ENCODE peak calls at places on chromosomes 6 and 20, in eight cellular contexts. One of them, this sample, is unnamed.

GRCh38 chr6:157461000-157461915 is 80.3 kb downstream of the ZDHHC14 start:
- DNase-seq in psoas muscle: no peak
- DNase-seq in T-helper 17 cell: no peak
- DNase-seq in AG09309: no peak
- DNase-seq in hippocampal formation: no peak
- DNase-seq in activated naive CD8-positive, alpha-beta T cell treated with anti-CD3 and anti-CD28 coated beads, Interleukin-2, amount 50 U/mL, for 24 hours: peak; percentile 73
- DNase-seq in activated CD4-positive, alpha-beta T cell treated with anti-CD3 and anti-CD28 coated beads, Interleukin-2, amount 50 U/mL, for 48 hours: peak; percentile 81
- DNase-seq in CD4-positive, alpha-beta memory T cell: peak; percentile 42
- DNase-seq in this sample: no peak

GRCh38 chr20:23508449-23508848 is 17.5 kb downstream of the CST8 start:
- DNase-seq in psoas muscle: no peak
- DNase-seq in T-helper 17 cell: no peak
- DNase-seq in AG09309: no peak
- DNase-seq in hippocampal formation: no peak
- DNase-seq in activated naive CD8-positive, alpha-beta T cell treated with anti-CD3 and anti-CD28 coated beads, Interleukin-2, amount 50 U/mL, for 24 hours: no peak
- DNase-seq in activated CD4-positive, alpha-beta T cell treated with anti-CD3 and anti-CD28 coated beads, Interleukin-2, amount 50 U/mL, for 48 hours: no peak
- DNase-seq in CD4-positive, alpha-beta memory T cell: no peak
- DNase-seq in this sample: no peak

GRCh38 chr6:95581073-95581472 is 3.7 kb downstream of the MANEA start:
- DNase-seq in psoas muscle: no peak
- DNase-seq in T-helper 17 cell: no peak
- DNase-seq in AG09309: no peak
- DNase-seq in hippocampal formation: no peak
- DNase-seq in activated naive CD8-positive, alpha-beta T cell treated with anti-CD3 and anti-CD28 coated beads, Interleukin-2, amount 50 U/mL, for 24 hours: no peak
- DNase-seq in activated CD4-positive, alpha-beta T cell treated with anti-CD3 and anti-CD28 coated beads, Interleukin-2, amount 50 U/mL, for 48 hours: no peak
- DNase-seq in CD4-positive, alpha-beta memory T cell: no peak
- DNase-seq in this sample: no peak

GRCh38 chr20:45781391-45781931 is 10.2 kb downstream of the WFDC3 start:
- DNase-seq in psoas muscle: no peak
- DNase-seq in T-helper 17 cell: no peak
- DNase-seq in AG09309: peak; percentile 77
- DNase-seq in hippocampal formation: no peak
- DNase-seq in activated naive CD8-positive, alpha-beta T cell treated with anti-CD3 and anti-CD28 coated beads, Interleukin-2, amount 50 U/mL, for 24 hours: no peak
- DNase-seq in activated CD4-positive, alpha-beta T cell treated with anti-CD3 and anti-CD28 coated beads, Interleukin-2, amount 50 U/mL, for 48 hours: no peak
- DNase-seq in CD4-positive, alpha-beta memory T cell: no peak
- DNase-seq in this sample: peak; percentile 67

GRCh38 chr6:108175592-108176279 is 9.9 kb downstream of the NR2E1 start:
- DNase-seq in psoas muscle: no peak
- DNase-seq in T-helper 17 cell: no peak
- DNase-seq in AG09309: no peak
- DNase-seq in hippocampal formation: no peak
- DNase-seq in activated naive CD8-positive, alpha-beta T cell treated with anti-CD3 and anti-CD28 coated beads, Interleukin-2, amount 50 U/mL, for 24 hours: peak; percentile 9
- DNase-seq in activated CD4-positive, alpha-beta T cell treated with anti-CD3 and anti-CD28 coated beads, Interleukin-2, amount 50 U/mL, for 48 hours: peak; percentile 17
- DNase-seq in CD4-positive, alpha-beta memory T cell: no peak
- DNase-seq in this sample: no peak

GRCh38 chr20:24789877-24790276 is 159.2 kb upstream of the CST7 start:
- DNase-seq in psoas muscle: no peak
- DNase-seq in T-helper 17 cell: no peak
- DNase-seq in AG09309: no peak
- DNase-seq in hippocampal formation: no peak
- DNase-seq in activated naive CD8-positive, alpha-beta T cell treated with anti-CD3 and anti-CD28 coated beads, Interleukin-2, amount 50 U/mL, for 24 hours: no peak
- DNase-seq in activated CD4-positive, alpha-beta T cell treated with anti-CD3 and anti-CD28 coated beads, Interleukin-2, amount 50 U/mL, for 48 hours: no peak
- DNase-seq in CD4-positive, alpha-beta memory T cell: no peak
- DNase-seq in this sample: no peak

GRCh38 chr6:106519460-106520394 is 109.6 kb downstream of the RTN4IP1 start:
- DNase-seq in psoas muscle: no peak
- DNase-seq in T-helper 17 cell: peak; percentile 48
- DNase-seq in AG09309: peak; percentile 73
- DNase-seq in hippocampal formation: no peak
- DNase-seq in activated naive CD8-positive, alpha-beta T cell treated with anti-CD3 and anti-CD28 coated beads, Interleukin-2, amount 50 U/mL, for 24 hours: peak; percentile 73
- DNase-seq in activated CD4-positive, alpha-beta T cell treated with anti-CD3 and anti-CD28 coated beads, Interleukin-2, amount 50 U/mL, for 48 hours: peak; percentile 84
- DNase-seq in CD4-positive, alpha-beta memory T cell: peak; percentile 81
- DNase-seq in this sample: peak; percentile 81

GRCh38 chr6:7893342-7893741 is 17.2 kb downstream of the TXNDC5 start:
- DNase-seq in psoas muscle: no peak
- DNase-seq in T-helper 17 cell: no peak
- DNase-seq in AG09309: no peak
- DNase-seq in hippocampal formation: no peak
- DNase-seq in activated naive CD8-positive, alpha-beta T cell treated with anti-CD3 and anti-CD28 coated beads, Interleukin-2, amount 50 U/mL, for 24 hours: no peak
- DNase-seq in activated CD4-positive, alpha-beta T cell treated with anti-CD3 and anti-CD28 coated beads, Interleukin-2, amount 50 U/mL, for 48 hours: no peak
- DNase-seq in CD4-positive, alpha-beta memory T cell: no peak
- DNase-seq in this sample: no peak

GRCh38 chr6:170166511-170167122 is 124.3 kb downstream of the DLL1 start:
- DNase-seq in psoas muscle: no peak
- DNase-seq in T-helper 17 cell: no peak
- DNase-seq in AG09309: no peak
- DNase-seq in hippocampal formation: no peak
- DNase-seq in activated naive CD8-positive, alpha-beta T cell treated with anti-CD3 and anti-CD28 coated beads, Interleukin-2, amount 50 U/mL, for 24 hours: no peak
- DNase-seq in activated CD4-positive, alpha-beta T cell treated with anti-CD3 and anti-CD28 coated beads, Interleukin-2, amount 50 U/mL, for 48 hours: no peak
- DNase-seq in CD4-positive, alpha-beta memory T cell: no peak
- DNase-seq in this sample: no peak

GRCh38 chr6:151067684-151068596 is 171.8 kb upstream of the AKAP12 start:
- DNase-seq in psoas muscle: peak; percentile 55
- DNase-seq in T-helper 17 cell: no peak
- DNase-seq in AG09309: peak; percentile 86
- DNase-seq in hippocampal formation: no peak
- DNase-seq in activated naive CD8-positive, alpha-beta T cell treated with anti-CD3 and anti-CD28 coated beads, Interleukin-2, amount 50 U/mL, for 24 hours: no peak
- DNase-seq in activated CD4-positive, alpha-beta T cell treated with anti-CD3 and anti-CD28 coated beads, Interleukin-2, amount 50 U/mL, for 48 hours: no peak
- DNase-seq in CD4-positive, alpha-beta memory T cell: no peak
- DNase-seq in this sample: peak; percentile 75

GRCh38 chr6:15712813-15713212 is 50.0 kb upstream of the DTNBP1 start:
- DNase-seq in psoas muscle: no peak
- DNase-seq in T-helper 17 cell: no peak
- DNase-seq in AG09309: no peak
- DNase-seq in hippocampal formation: no peak
- DNase-seq in activated naive CD8-positive, alpha-beta T cell treated with anti-CD3 and anti-CD28 coated beads, Interleukin-2, amount 50 U/mL, for 24 hours: no peak
- DNase-seq in activated CD4-positive, alpha-beta T cell treated with anti-CD3 and anti-CD28 coated beads, Interleukin-2, amount 50 U/mL, for 48 hours: no peak
- DNase-seq in CD4-positive, alpha-beta memory T cell: no peak
- DNase-seq in this sample: no peak

GRCh38 chr6:157534991-157535353 is 154.0 kb downstream of the ZDHHC14 start:
- DNase-seq in psoas muscle: no peak
- DNase-seq in T-helper 17 cell: no peak
- DNase-seq in AG09309: no peak
- DNase-seq in hippocampal formation: no peak
- DNase-seq in activated naive CD8-positive, alpha-beta T cell treated with anti-CD3 and anti-CD28 coated beads, Interleukin-2, amount 50 U/mL, for 24 hours: no peak
- DNase-seq in activated CD4-positive, alpha-beta T cell treated with anti-CD3 and anti-CD28 coated beads, Interleukin-2, amount 50 U/mL, for 48 hours: no peak
- DNase-seq in CD4-positive, alpha-beta memory T cell: no peak
- DNase-seq in this sample: no peak

GRCh38 chr6:79048611-79049010 is 29.4 kb downstream of the PHIP start:
- DNase-seq in psoas muscle: no peak
- DNase-seq in T-helper 17 cell: no peak
- DNase-seq in AG09309: no peak
- DNase-seq in hippocampal formation: no peak
- DNase-seq in activated naive CD8-positive, alpha-beta T cell treated with anti-CD3 and anti-CD28 coated beads, Interleukin-2, amount 50 U/mL, for 24 hours: no peak
- DNase-seq in activated CD4-positive, alpha-beta T cell treated with anti-CD3 and anti-CD28 coated beads, Interleukin-2, amount 50 U/mL, for 48 hours: peak; percentile 8
- DNase-seq in CD4-positive, alpha-beta memory T cell: peak; percentile 11
- DNase-seq in this sample: no peak

GRCh38 chr6:105621564-105622175 is 218.8 kb upstream of the PREP start:
- DNase-seq in psoas muscle: no peak
- DNase-seq in T-helper 17 cell: no peak
- DNase-seq in AG09309: no peak
- DNase-seq in hippocampal formation: no peak
- DNase-seq in activated naive CD8-positive, alpha-beta T cell treated with anti-CD3 and anti-CD28 coated beads, Interleukin-2, amount 50 U/mL, for 24 hours: no peak
- DNase-seq in activated CD4-positive, alpha-beta T cell treated with anti-CD3 and anti-CD28 coated beads, Interleukin-2, amount 50 U/mL, for 48 hours: no peak
- DNase-seq in CD4-positive, alpha-beta memory T cell: no peak
- DNase-seq in this sample: no peak

GRCh38 chr6:20900396-20901160 is 366.3 kb downstream of the CDKAL1 start:
- DNase-seq in psoas muscle: no peak
- DNase-seq in T-helper 17 cell: no peak
- DNase-seq in AG09309: no peak
- DNase-seq in hippocampal formation: no peak
- DNase-seq in activated naive CD8-positive, alpha-beta T cell treated with anti-CD3 and anti-CD28 coated beads, Interleukin-2, amount 50 U/mL, for 24 hours: no peak
- DNase-seq in activated CD4-positive, alpha-beta T cell treated with anti-CD3 and anti-CD28 coated beads, Interleukin-2, amount 50 U/mL, for 48 hours: no peak
- DNase-seq in CD4-positive, alpha-beta memory T cell: no peak
- DNase-seq in this sample: no peak

GRCh38 chr6:93562566-93562965 is 143.2 kb upstream of the EPHA7 start:
- DNase-seq in psoas muscle: no peak
- DNase-seq in T-helper 17 cell: no peak
- DNase-seq in AG09309: no peak
- DNase-seq in hippocampal formation: no peak
- DNase-seq in activated naive CD8-positive, alpha-beta T cell treated with anti-CD3 and anti-CD28 coated beads, Interleukin-2, amount 50 U/mL, for 24 hours: no peak
- DNase-seq in activated CD4-positive, alpha-beta T cell treated with anti-CD3 and anti-CD28 coated beads, Interleukin-2, amount 50 U/mL, for 48 hours: no peak
- DNase-seq in CD4-positive, alpha-beta memory T cell: no peak
- DNase-seq in this sample: no peak

GRCh38 chr6:136335736-136336362 is 46.2 kb upstream of the BCLAF1 start:
- DNase-seq in psoas muscle: no peak
- DNase-seq in T-helper 17 cell: no peak
- DNase-seq in AG09309: no peak
- DNase-seq in hippocampal formation: no peak
- DNase-seq in activated naive CD8-positive, alpha-beta T cell treated with anti-CD3 and anti-CD28 coated beads, Interleukin-2, amount 50 U/mL, for 24 hours: no peak
- DNase-seq in activated CD4-positive, alpha-beta T cell treated with anti-CD3 and anti-CD28 coated beads, Interleukin-2, amount 50 U/mL, for 48 hours: no peak
- DNase-seq in CD4-positive, alpha-beta memory T cell: no peak
- DNase-seq in this sample: no peak

GRCh38 chr20:35091808-35092523 is 641 bp downstream of the TRPC4AP start:
- DNase-seq in psoas muscle: no peak
- DNase-seq in T-helper 17 cell: no peak
- DNase-seq in AG09309: no peak
- DNase-seq in hippocampal formation: no peak
- DNase-seq in activated naive CD8-positive, alpha-beta T cell treated with anti-CD3 and anti-CD28 coated beads, Interleukin-2, amount 50 U/mL, for 24 hours: no peak
- DNase-seq in activated CD4-positive, alpha-beta T cell treated with anti-CD3 and anti-CD28 coated beads, Interleukin-2, amount 50 U/mL, for 48 hours: no peak
- DNase-seq in CD4-positive, alpha-beta memory T cell: peak; percentile 9
- DNase-seq in this sample: no peak

GRCh38 chr6:57069920-57070331 is 20.1 kb upstream of the ZNF451 start:
- DNase-seq in psoas muscle: no peak
- DNase-seq in T-helper 17 cell: no peak
- DNase-seq in AG09309: no peak
- DNase-seq in hippocampal formation: no peak
- DNase-seq in activated naive CD8-positive, alpha-beta T cell treated with anti-CD3 and anti-CD28 coated beads, Interleukin-2, amount 50 U/mL, for 24 hours: no peak
- DNase-seq in activated CD4-positive, alpha-beta T cell treated with anti-CD3 and anti-CD28 coated beads, Interleukin-2, amount 50 U/mL, for 48 hours: no peak
- DNase-seq in CD4-positive, alpha-beta memory T cell: no peak
- DNase-seq in this sample: no peak

GRCh38 chr6:15499591-15499990 is 163.2 kb downstream of the DTNBP1 start:
- DNase-seq in psoas muscle: no peak
- DNase-seq in T-helper 17 cell: no peak
- DNase-seq in AG09309: no peak
- DNase-seq in hippocampal formation: no peak
- DNase-seq in activated naive CD8-positive, alpha-beta T cell treated with anti-CD3 and anti-CD28 coated beads, Interleukin-2, amount 50 U/mL, for 24 hours: no peak
- DNase-seq in activated CD4-positive, alpha-beta T cell treated with anti-CD3 and anti-CD28 coated beads, Interleukin-2, amount 50 U/mL, for 48 hours: no peak
- DNase-seq in CD4-positive, alpha-beta memory T cell: no peak
- DNase-seq in this sample: no peak

GRCh38 chr6:132811276-132811675 is 3.1 kb upstream of the RPS12 start:
- DNase-seq in psoas muscle: no peak
- DNase-seq in T-helper 17 cell: no peak
- DNase-seq in AG09309: no peak
- DNase-seq in hippocampal formation: no peak
- DNase-seq in activated naive CD8-positive, alpha-beta T cell treated with anti-CD3 and anti-CD28 coated beads, Interleukin-2, amount 50 U/mL, for 24 hours: no peak
- DNase-seq in activated CD4-positive, alpha-beta T cell treated with anti-CD3 and anti-CD28 coated beads, Interleukin-2, amount 50 U/mL, for 48 hours: no peak
- DNase-seq in CD4-positive, alpha-beta memory T cell: no peak
- DNase-seq in this sample: no peak

GRCh38 chr6:117906905-117907599 is at the start of gene SLC35F1:
- DNase-seq in psoas muscle: peak; percentile 25
- DNase-seq in T-helper 17 cell: no peak
- DNase-seq in AG09309: no peak
- DNase-seq in hippocampal formation: peak; percentile 47
- DNase-seq in activated naive CD8-positive, alpha-beta T cell treated with anti-CD3 and anti-CD28 coated beads, Interleukin-2, amount 50 U/mL, for 24 hours: peak; percentile 54
- DNase-seq in activated CD4-positive, alpha-beta T cell treated with anti-CD3 and anti-CD28 coated beads, Interleukin-2, amount 50 U/mL, for 48 hours: peak; percentile 50
- DNase-seq in CD4-positive, alpha-beta memory T cell: peak; percentile 9
- DNase-seq in this sample: no peak